ENCODE peak calls at places on chromosome 13, in eight cellular contexts. S is activated CD4-positive, alpha-beta T cell treated with anti-CD3 and anti-CD28 coated beads, Interleukin-2, amount 50 U/mL, for 48 hours; D is activated CD4-positive, CD25-positive, alpha-beta regulatory T cell treated with anti-CD3 and anti-CD28 coated beads, Interleukin-2, amount 50 U/mL, for 72 hours; Z is activated naive CD8-positive, alpha-beta T cell treated with anti-CD3 and anti-CD28 coated beads for 36 hours; K is stimulated activated CD4-positive, alpha-beta T cell treated with anti-CD3 and anti-CD28 coated beads, Interleukin-15, amount 100 ng/mL, for 1 hour; V is GM04504; U is NCI-H1417; G is CD4-positive, alpha-beta memory T cell. E is an unnamed sample.

GRCh38 chr13:43785681-43786471 is 896 bp downstream of the ENOX1 start:
- DNase-seq in Z (peak; percentile 38), S (peak; percentile 19), K (peak; percentile 1), D (peak; percentile 31), V (peak; percentile 53), U (peak; percentile 84), G (no peak), E (peak; percentile 6)

GRCh38 chr13:41837668-41838067 is 123.2 kb downstream of the VWA8 start:
- DNase-seq in Z (no peak), K (no peak), U (no peak), V (no peak), G (no peak), S (no peak), D (no peak), E (no peak)

GRCh38 chr13:27775943-27776342 is 16.3 kb upstream of the GSX1 start:
- DNase-seq in G (no peak), U (peak; percentile 12), S (no peak), V (no peak), D (no peak), Z (no peak), K (no peak), E (no peak)

GRCh38 chr13:102679449-102680132 is 15.3 kb downstream of the METTL21C start:
- DNase-seq in U (no peak), Z (no peak), S (no peak), D (no peak), G (no peak), V (no peak), K (no peak), E (no peak)

GRCh38 chr13:48493851-48494250 is 39.0 kb downstream of the RCBTB2 start:
- DNase-seq in S (no peak), U (no peak), D (no peak), V (no peak), Z (no peak), G (no peak), K (no peak), E (no peak)

GRCh38 chr13:46899801-46900200 is 2.9 kb upstream of the HTR2A start:
- DNase-seq in G (no peak), Z (no peak), K (no peak), U (no peak), S (no peak), D (no peak), V (no peak), E (no peak)

GRCh38 chr13:34533941-34534340 is 408.1 kb upstream of the NBEA start:
- DNase-seq in V (no peak), D (no peak), S (no peak), Z (no peak), U (peak; percentile 1), G (no peak), K (no peak), E (no peak)

GRCh38 chr13:24159362-24159761 is 1.2 kb upstream of the SPATA13 start:
- DNase-seq in S (no peak), D (no peak), G (no peak), V (no peak), U (peak; percentile 68), K (no peak), Z (no peak), E (peak; percentile 7)

GRCh38 chr13:54950546-54950945 is 1921.9 kb downstream of the OLFM4 start:
- DNase-seq in G (no peak), K (no peak), S (no peak), U (no peak), Z (no peak), D (no peak), V (no peak), E (no peak)

GRCh38 chr13:69970521-69970920 is 137.1 kb upstream of the ATXN8OS start:
- DNase-seq in D (no peak), V (no peak), S (no peak), G (no peak), Z (no peak), U (no peak), K (no peak), E (no peak)

GRCh38 chr13:52845766-52846566 is 2.5 kb downstream of the PCDH8 start:
- DNase-seq in K (no peak), V (no peak), D (no peak), U (no peak), S (peak; percentile 38), Z (peak; percentile 50), G (no peak), E (no peak)

GRCh38 chr13:32824671-32825070 is 191.6 kb upstream of the KL start:
- DNase-seq in D (no peak), Z (no peak), V (peak; percentile 68), G (no peak), K (no peak), S (no peak), U (no peak), E (no peak)

GRCh38 chr13:48412881-48413351 is at the start of gene LPAR6:
- DNase-seq in U (no peak), K (no peak), Z (no peak), V (peak; percentile 55), D (no peak), S (no peak), G (peak; percentile 49), E (no peak)

GRCh38 chr13:110311721-110312668 is 4.9 kb downstream of the COL4A2 start:
- DNase-seq in G (no peak), V (no peak), K (no peak), S (no peak), Z (no peak), U (no peak), D (no peak), E (no peak)

GRCh38 chr13:42102961-42103688 is 54.7 kb downstream of the DGKH start:
- DNase-seq in U (no peak), Z (no peak), D (no peak), G (no peak), V (peak; percentile 14), K (no peak), S (no peak), E (no peak)

GRCh38 chr13:26021956-26022355 is 29.9 kb downstream of the SHISA2 start:
- DNase-seq in Z (no peak), K (no peak), U (no peak), D (no peak), V (no peak), G (no peak), S (no peak), E (no peak)

GRCh38 chr13:54226866-54227265 is 1198.3 kb downstream of the OLFM4 start:
- DNase-seq in K (no peak), S (no peak), Z (no peak), G (no peak), V (no peak), U (no peak), D (no peak), E (no peak)

GRCh38 chr13:20129076-20129475 is 31.8 kb downstream of the GJA3 start:
- DNase-seq in U (no peak), S (no peak), G (no peak), Z (no peak), V (no peak), K (no peak), D (no peak), E (no peak)

GRCh38 chr13:97627566-97627965 is 193.6 kb downstream of the RAP2A start:
- DNase-seq in U (peak; percentile 48), K (no peak), V (peak; percentile 72), Z (no peak), S (no peak), G (no peak), D (no peak), E (peak; percentile 19)

GRCh38 chr13:74847966-74848365 is 634.0 kb downstream of the TBC1D4 start:
- DNase-seq in S (no peak), Z (no peak), G (no peak), D (no peak), U (no peak), K (no peak), V (no peak), E (no peak)